ENCODE peak calls at places on chromosomes 6 and 20, in seven cellular contexts. N, U, B, S, D, L and A are unnamed samples. For H3K9me3, the result is how much of the 10 kb centered on the place peaks cover.

GRCh38 chr20:61205769-61206168 is 46.3 kb upstream of the CDH4 start:
- DNase-seq in U (no peak), S (no peak), L (no peak), N (no peak), D (no peak), B (no peak), A (no peak)

GRCh38 chr6:111683749-111684267 is 78.1 kb upstream of the TRAF3IP2 start:
- DNase-seq in N (peak), L (peak), U (no peak), D (no peak), B (no peak), S (no peak), A (no peak)

GRCh38 chr20:17138237-17138636 is 88.6 kb upstream of the PCSK2 start:
- DNase-seq in B (no peak), L (no peak), D (no peak), U (no peak), N (no peak), S (no peak), A (no peak)

GRCh38 chr20:52303281-52303950 is 111.8 kb upstream of the ZFP64 start:
- DNase-seq in B (no peak), D (no peak), N (no peak), S (no peak), U (no peak), L (no peak), A (no peak)

GRCh38 chr6:137728386-137729349 is 138.4 kb upstream of the TNFAIP3 start:
- DNase-seq in U (no peak), S (peak), N (peak), L (peak), B (no peak), D (no peak), A (no peak)

GRCh38 chr6:43952746-43953145 is 174.5 kb downstream of the MRPL14 start:
- DNase-seq in D (no peak), B (no peak), S (no peak), U (no peak), N (no peak), L (no peak), A (no peak)

GRCh38 chr20:17609978-17610377 is 40.1 kb downstream of the DSTN start:
- DNase-seq in N (no peak), B (no peak), D (no peak), L (no peak), U (no peak), S (no peak), A (no peak)

GRCh38 chr6:13273931-13274706 is 54.2 kb downstream of the TBC1D7 start:
- DNase-seq in L (no peak), D (no peak), B (peak), U (no peak), S (no peak), N (no peak), A (peak)

GRCh38 chr20:51369503-51369902 is 173.0 kb downstream of the NFATC2 start:
- DNase-seq in L (no peak), N (no peak), B (no peak), U (no peak), S (no peak), D (no peak), A (no peak)

GRCh38 chr20:35766843-35767242 is 5.0 kb upstream of the PHF20 start:
- DNase-seq in L (no peak), N (no peak), S (no peak), U (no peak), B (no peak), D (no peak), A (no peak)

GRCh38 chr6:106102034-106102433 is 15.9 kb downstream of the PRDM1 start:
- DNase-seq in U (no peak), D (no peak), B (no peak), S (no peak), N (no peak), L (no peak), A (no peak)

GRCh38 chr20:54284928-54285704 is 77.2 kb downstream of the PFDN4 start:
- DNase-seq in N (no peak), B (no peak), U (no peak), L (no peak), S (no peak), D (no peak), A (no peak)

GRCh38 chr6:132733288-132733687 is 19.4 kb upstream of the VNN1 start:
- DNase-seq in U (no peak), S (no peak), L (no peak), D (no peak), B (no peak), N (no peak), A (no peak)

GRCh38 chr20:8244637-8245036 is 112.6 kb downstream of the PLCB1 start:
- DNase-seq in U (no peak), B (no peak), L (peak), S (no peak), D (peak), N (peak), A (no peak)

GRCh38 chr6:33590531-33591198 is 10.6 kb upstream of the BAK1 start:
- DNase-seq in U (peak), N (no peak), S (no peak), B (no peak), D (no peak), L (no peak), A (no peak)

GRCh38 chr6:93164781-93165180 is 254.6 kb downstream of the EPHA7 start:
- DNase-seq in S (no peak), B (no peak), U (no peak), D (no peak), N (peak), L (no peak), A (no peak)

GRCh38 chr6:47405273-47405672 is 72.3 kb upstream of the CD2AP start:
- DNase-seq in U (no peak), S (no peak), B (no peak), L (no peak), N (no peak), D (no peak), A (no peak)

GRCh38 chr20:45095753-45096371 is 5.1 kb downstream of the KCNS1 start:
- DNase-seq in B (peak), U (no peak), N (peak), L (peak), D (peak), S (peak), A (peak)

GRCh38 chr20:62118113-62119043 is 3.9 kb upstream of the LSM14B start:
- DNase-seq in S (no peak), B (no peak), U (no peak), L (no peak), N (no peak), D (no peak), A (no peak)

GRCh38 chr6:66851930-66852329 is 1144.9 kb upstream of the EYS start:
- DNase-seq in U (no peak), D (no peak), L (no peak), B (no peak), S (no peak), N (peak), A (no peak)

GRCh38 chr6:1423578-1423977 is 34.2 kb downstream of the FOXF2 start:
- DNase-seq in B (no peak), L (no peak), N (no peak), D (no peak), S (no peak), U (peak), A (no peak)

GRCh38 chr6:166570929-166571699 is 15.4 kb downstream of the RAMACL start:
- DNase-seq in U (no peak), S (no peak), B (no peak), D (no peak), N (no peak), L (no peak), A (no peak)

GRCh38 chr6:5665173-5665572 is 341.6 kb downstream of the NRN1 start:
- DNase-seq in D (no peak), S (no peak), U (no peak), B (peak), L (no peak), N (no peak), A (peak)

GRCh38 chr6:98924647-98925046 is 23.1 kb downstream of the FBXL4 start:
- DNase-seq in L (peak), S (no peak), U (peak), B (no peak), D (no peak), N (no peak), A (no peak)

GRCh38 chr6:157099912-157100593 is 223.3 kb downstream of the TMEM242 start:
- DNase-seq in N (no peak), B (peak), S (no peak), L (peak), D (no peak), U (no peak), A (peak)

GRCh38 chr6:106608080-106608668 is 21.1 kb downstream of the RTN4IP1 start:
- DNase-seq in N (peak), D (no peak), S (peak), L (no peak), U (no peak), B (peak), A (no peak)

GRCh38 chr6:107634147-107635057 is 144.5 kb downstream of the SOBP start:
- DNase-seq in N (no peak), S (no peak), D (no peak), U (peak), B (peak), L (no peak), A (no peak)

GRCh38 chr20:19907326-19908056 is 109.7 kb upstream of the NAA20 start:
- DNase-seq in B (no peak), D (no peak), L (no peak), N (no peak), U (no peak), S (no peak), A (no peak)

GRCh38 chr20:10531848-10532247 is 96.7 kb downstream of the SLX4IP start:
- DNase-seq in B (no peak), N (peak), U (no peak), S (no peak), D (no peak), L (no peak), A (no peak)

GRCh38 chr6:164216368-164216767 is 801.9 kb downstream of the QKI start:
- DNase-seq in B (no peak), U (no peak), L (no peak), D (no peak), N (no peak), S (no peak), A (no peak)

GRCh38 chr20:17495826-17496225 is 35.4 kb downstream of the BFSP1 start:
- DNase-seq in S (no peak), L (no peak), D (no peak), N (no peak), B (no peak), U (no peak), A (no peak)

GRCh38 chr6:143241110-143241509 is 180.4 kb downstream of the AIG1 start:
- DNase-seq in B (no peak), S (no peak), L (no peak), D (no peak), N (peak), U (no peak), A (no peak)

GRCh38 chr20:42572320-42573016 is 617.2 kb downstream of the PTPRT start:
- DNase-seq in U (no peak), B (no peak), S (no peak), N (no peak), D (no peak), L (no peak), A (no peak)

GRCh38 chr6:163626073-163626867 is 211.8 kb downstream of the QKI start:
- DNase-seq in L (no peak), B (no peak), D (no peak), U (no peak), N (no peak), S (no peak), A (no peak)

GRCh38 chr6:12318749-12319148 is 28.6 kb downstream of the EDN1 start:
- DNase-seq in N (no peak), L (no peak), S (no peak), U (no peak), D (no peak), B (no peak), A (no peak)

GRCh38 chr6:168616807-168617756 is 176.1 kb downstream of the SMOC2 start:
- DNase-seq in S (peak), L (peak), D (no peak), U (no peak), B (no peak), N (no peak), A (no peak)
- H3K9me3 ChIP-seq in S (under half), L (under half), D (under half), U (under half), B (under half), N (under half), A (under half)

GRCh38 chr20:6700563-6701328 is 66.7 kb upstream of the BMP2 start:
- DNase-seq in B (no peak), N (no peak), S (no peak), D (peak), L (peak), U (no peak), A (no peak)
- H3K27ac ChIP-seq in B (no peak), N (no peak), S (no peak), D (no peak), L (no peak), U (no peak), A (no peak)

GRCh38 chr6:85493389-85493788 is 43.5 kb downstream of the NT5E start:
- DNase-seq in B (no peak), S (no peak), U (no peak), N (no peak), D (no peak), L (no peak), A (no peak)

GRCh38 chr6:85496856-85497255 is 47.0 kb downstream of the NT5E start:
- DNase-seq in L (no peak), B (no peak), U (no peak), N (no peak), S (no peak), D (no peak), A (no peak)

GRCh38 chr6:85496009-85496579 is 46.2 kb downstream of the NT5E start:
- DNase-seq in L (no peak), N (no peak), D (no peak), S (no peak), B (no peak), U (no peak), A (no peak)

GRCh38 chr6:85498596-85499258 is 48.8 kb downstream of the NT5E start:
- DNase-seq in S (no peak), U (no peak), N (peak), L (no peak), D (no peak), B (no peak), A (no peak)

DNA sequence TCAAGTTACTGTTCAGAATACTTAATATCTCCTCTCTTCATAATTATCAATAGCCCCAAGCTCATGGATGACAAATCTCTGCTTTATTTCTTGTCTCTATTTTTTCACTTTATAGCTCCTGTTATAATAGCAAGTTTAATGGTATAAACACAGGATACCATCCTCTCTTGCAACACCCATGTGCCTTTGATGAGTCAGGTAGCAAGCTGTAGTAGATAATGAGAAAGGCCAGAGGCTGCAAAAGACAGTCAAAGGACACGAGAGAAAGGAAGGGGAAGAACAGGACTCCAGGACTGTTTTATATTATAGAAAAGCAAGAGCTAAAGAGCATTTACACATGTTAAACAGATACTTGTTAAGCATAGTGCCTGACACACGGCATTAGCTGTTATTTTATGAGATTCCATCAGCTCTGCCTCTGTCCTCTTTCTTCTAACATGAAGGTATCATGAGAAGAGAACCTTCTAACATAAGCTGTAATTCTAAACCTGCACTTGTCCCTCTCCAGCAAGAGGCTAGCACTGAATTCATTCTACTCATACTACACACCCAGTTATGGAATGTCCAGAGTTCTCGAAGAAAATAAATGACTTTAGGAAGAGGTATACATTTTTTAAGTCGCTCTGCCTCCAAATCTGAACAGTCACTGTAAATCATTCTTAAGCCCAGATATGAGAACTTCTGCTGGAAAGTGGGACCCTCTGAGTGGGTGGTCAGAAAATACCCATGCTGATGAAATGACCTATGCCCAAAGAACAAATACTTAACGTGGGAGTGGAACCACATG is 44.9 kb downstream of the NT5E start:
- DNase-seq in L (no peak), B (no peak), S (no peak), D (no peak), U (no peak), N (peak), A (no peak)
- H3K9me3 ChIP-seq in L (under half), B (under half), S (under half), D (under half), U (under half), N (under half), A (under half)

GRCh38 chr6:119348308-119349040 is 1.1 kb downstream of the MAN1A1 start:
- DNase-seq in N (no peak), L (peak), S (peak), U (peak), D (peak), B (peak), A (peak)
- H3K27ac ChIP-seq in N (peak), L (peak), S (no peak), U (peak), D (no peak), B (peak), A (no peak)

GRCh38 chr6:168605964-168606363 is 165.0 kb downstream of the SMOC2 start:
- DNase-seq in L (no peak), U (no peak), N (no peak), S (no peak), D (no peak), B (no peak), A (no peak)

GRCh38 chr6:168601101-168601500 is 160.1 kb downstream of the SMOC2 start:
- DNase-seq in U (no peak), N (no peak), L (no peak), S (no peak), B (no peak), D (no peak), A (no peak)

GRCh38 chr6:168600381-168600780 is 159.4 kb downstream of the SMOC2 start:
- DNase-seq in B (no peak), L (no peak), D (no peak), S (no peak), N (no peak), U (no peak), A (no peak)

GRCh38 chr6:168599769-168600330 is 158.9 kb downstream of the SMOC2 start:
- DNase-seq in B (no peak), S (no peak), U (no peak), L (no peak), D (no peak), N (no peak), A (no peak)

DNA sequence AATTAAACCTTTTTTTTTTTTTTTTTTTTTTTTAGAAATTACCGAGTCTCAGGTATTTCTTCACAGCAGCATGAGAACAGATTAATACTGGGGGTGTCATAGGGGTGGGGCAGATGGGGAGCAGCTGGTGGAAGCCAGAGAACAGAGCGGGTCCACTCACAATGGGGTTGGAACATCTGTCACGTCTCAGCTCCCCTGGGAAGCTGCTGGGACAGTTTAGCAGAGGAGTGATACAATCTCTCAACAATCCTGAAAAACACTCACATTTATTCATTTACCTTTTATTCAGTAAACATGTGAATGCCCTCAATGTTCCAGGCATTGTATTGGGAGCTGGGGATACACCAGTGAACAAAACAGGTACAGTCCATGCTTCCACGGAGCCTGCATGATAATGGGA is 162.2 kb downstream of the SMOC2 start:
- DNase-seq in S (no peak), U (no peak), B (no peak), D (no peak), N (no peak), L (no peak), A (no peak)
- H3K9me3 ChIP-seq in S (under half), U (under half), B (under half), D (under half), N (under half), L (under half), A (under half)

DNA sequence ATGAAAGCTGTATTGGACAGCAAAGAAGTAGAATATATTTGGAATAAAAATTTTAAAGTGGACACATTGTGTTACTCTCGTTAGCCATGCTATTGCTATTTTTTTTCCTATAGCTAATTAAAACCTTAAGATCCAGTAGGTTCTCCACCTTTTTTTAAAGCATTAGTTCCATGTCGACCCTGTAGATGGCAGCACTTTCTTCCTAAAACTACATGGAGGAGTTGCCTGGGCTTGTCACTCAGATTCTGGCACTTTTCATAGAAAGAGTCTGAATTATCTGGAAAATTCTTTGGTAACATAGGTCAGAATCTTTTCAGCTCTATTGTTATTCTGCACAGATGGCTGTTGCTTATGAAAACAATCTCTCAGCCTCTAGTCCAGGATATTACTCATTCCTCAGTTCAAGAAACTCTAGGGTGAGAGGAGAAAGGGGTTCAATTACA is 42.0 kb upstream of the ESR1 start:
- DNase-seq in S (peak), B (peak), D (peak), N (peak), U (no peak), L (peak), A (no peak)
- H3K27ac ChIP-seq in S (no peak), B (no peak), D (no peak), N (no peak), U (no peak), L (no peak), A (no peak)

GRCh38 chr6:95519228-95520037 is 57.9 kb upstream of the MANEA start:
- DNase-seq in U (no peak), N (no peak), L (no peak), B (no peak), S (no peak), D (no peak), A (no peak)

GRCh38 chr6:95518630-95519227 is 58.6 kb upstream of the MANEA start:
- DNase-seq in D (no peak), B (no peak), N (no peak), L (no peak), U (no peak), S (no peak), A (no peak)

GRCh38 chr6:95517004-95517403 is 60.3 kb upstream of the MANEA start:
- DNase-seq in U (no peak), B (no peak), S (no peak), L (no peak), N (no peak), D (no peak), A (no peak)

GRCh38 chr6:95515975-95516374 is 61.4 kb upstream of the MANEA start:
- DNase-seq in D (no peak), U (no peak), L (no peak), B (no peak), S (no peak), N (no peak), A (no peak)

DNA sequence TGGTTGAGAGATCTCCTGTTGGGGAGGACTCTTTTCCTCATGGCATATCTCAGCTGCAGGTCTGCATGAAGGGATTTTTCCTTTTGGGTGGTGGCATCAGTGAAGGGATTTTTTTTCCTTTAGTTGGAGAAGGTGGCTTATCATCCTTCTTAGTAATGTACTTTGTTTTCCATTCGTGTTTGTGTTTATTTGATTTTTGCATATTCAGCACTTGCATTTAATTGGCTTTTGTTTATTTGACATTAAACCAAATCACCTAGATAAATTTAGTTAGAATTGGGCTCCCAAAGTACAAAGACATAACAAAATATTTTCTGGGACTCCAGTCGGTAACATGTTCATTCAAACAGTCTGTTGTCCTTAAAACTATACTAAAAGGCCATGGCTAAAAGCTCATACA is 56.2 kb upstream of the MANEA start:
- DNase-seq in L (no peak), B (no peak), N (no peak), S (no peak), U (no peak), D (no peak), A (no peak)
- H3K9me3 ChIP-seq in L (under half), B (under half), N (under half), S (under half), U (under half), D (under half), A (under half)